ENCODE peak calls at places on chromosome 3, in seven cellular contexts. Z, B, R, I, E, C and L are unnamed samples.

GRCh38 chr3:115512565-115513410 is 110.5 kb upstream of the GAP43 start:
- DNase-seq in Z (peak), B (no peak), R (no peak), I (no peak), E (no peak), C (no peak), L (no peak)

GRCh38 chr3:139235192-139235591 is 108.6 kb upstream of the MRPS22 start:
- DNase-seq in Z (no peak), B (no peak), R (no peak), I (no peak), E (no peak), C (no peak), L (no peak)

GRCh38 chr3:25508901-25509300 is 80.8 kb downstream of the RARB start:
- DNase-seq in Z (no peak), B (no peak), R (peak), I (no peak), E (no peak), C (no peak), L (no peak)

GRCh38 chr3:123419850-123420292 is 29.0 kb downstream of the ADCY5 start:
- DNase-seq in Z (peak), B (peak), R (no peak), I (no peak), E (peak), C (no peak), L (no peak)

GRCh38 chr3:175857666-175858270 is 998.6 kb downstream of the NAALADL2 start:
- DNase-seq in Z (no peak), B (no peak), R (no peak), I (no peak), E (no peak), C (no peak), L (no peak)

GRCh38 chr3:114899186-114899931 is 247.7 kb downstream of the ZBTB20 start:
- DNase-seq in Z (peak), B (no peak), R (no peak), I (no peak), E (peak), C (no peak), L (no peak)

GRCh38 chr3:171429635-171430034 is 30.6 kb downstream of the TNIK start:
- DNase-seq in Z (no peak), B (no peak), R (no peak), I (no peak), E (no peak), C (no peak), L (no peak)

GRCh38 chr3:127074900-127075360 is 92.0 kb downstream of the PLXNA1 start:
- DNase-seq in Z (no peak), B (no peak), R (peak), I (peak), E (peak), C (peak), L (peak)

GRCh38 chr3:193240850-193241706 is at the start of gene PLAAT1:
- DNase-seq in Z (peak), B (no peak), R (no peak), I (no peak), E (peak), C (peak), L (peak)

GRCh38 chr3:102733811-102734574 is 299.2 kb downstream of the ZPLD1 start:
- DNase-seq in Z (no peak), B (no peak), R (no peak), I (no peak), E (no peak), C (no peak), L (no peak)

GRCh38 chr3:115113367-115113766 is 33.7 kb downstream of the ZBTB20 start:
- DNase-seq in Z (no peak), B (no peak), R (no peak), I (no peak), E (no peak), C (no peak), L (no peak)

GRCh38 chr3:39911465-39912309 is 102.3 kb downstream of the MYRIP start:
- DNase-seq in Z (no peak), B (no peak), R (peak), I (no peak), E (no peak), C (no peak), L (no peak)